ENCODE peak calls at places on chromosomes 6 and 20, in four cellular contexts. S, A, R and D are unnamed samples.

GRCh38 chr6:81969814-81970213 is 217.3 kb upstream of the TENT5A start:
- DNase-seq in S (no peak), A (no peak), R (no peak), D (no peak)

GRCh38 chr6:35385457-35386202 is 43.3 kb downstream of the PPARD start:
- DNase-seq in S (no peak), A (no peak), R (no peak), D (no peak)

GRCh38 chr6:131443514-131443913 is 129.5 kb upstream of the ARG1 start:
- DNase-seq in S (no peak), A (no peak), R (no peak), D (no peak)

GRCh38 chr6:75143186-75143585 is 62.7 kb downstream of the COL12A1 start:
- DNase-seq in S (no peak), A (no peak), R (no peak), D (no peak)

GRCh38 chr20:11890331-11891080 is 27.2 kb upstream of the BTBD3 start:
- DNase-seq in S (peak; percentile 78), A (peak; percentile 74), R (peak; percentile 61), D (peak; percentile 17)

GRCh38 chr20:38195041-38195504 is 30.0 kb upstream of the TGM2 start:
- DNase-seq in S (no peak), A (no peak), R (no peak), D (no peak)

GRCh38 chr6:155495011-155495768 is 39.6 kb upstream of the NOX3 start:
- DNase-seq in S (no peak), A (no peak), R (no peak), D (no peak)

GRCh38 chr6:56839533-56840183 is 115.2 kb upstream of the BEND6 start:
- DNase-seq in S (no peak), A (no peak), R (no peak), D (no peak)

GRCh38 chr6:159302196-159302595 is 133.0 kb downstream of the FNDC1 start:
- DNase-seq in S (no peak), A (no peak), R (no peak), D (no peak)

GRCh38 chr6:159306134-159306537 is 136.9 kb downstream of the FNDC1 start:
- DNase-seq in S (no peak), A (no peak), R (no peak), D (no peak)

GRCh38 chr6:159305159-159305558 is 136.0 kb downstream of the FNDC1 start:
- DNase-seq in S (no peak), A (no peak), R (no peak), D (no peak)

GRCh38 chr6:159303784-159304183 is 134.6 kb downstream of the FNDC1 start:
- DNase-seq in S (no peak), A (no peak), R (no peak), D (no peak)

GRCh38 chr6:159304641-159305040 is 135.4 kb downstream of the FNDC1 start:
- DNase-seq in S (no peak), A (no peak), R (no peak), D (no peak)
- TF ChIP-seq CTCF in S (no peak), A (no peak), R (no peak), D (no peak)

GRCh38 chr20:62330576-62331317 is 27.9 kb downstream of the ADRM1 start:
- DNase-seq in S (no peak), A (no peak), R (no peak), D (no peak)
- TF ChIP-seq CTCF in S (no peak), A (no peak), R (no peak), D (no peak)

DNA sequence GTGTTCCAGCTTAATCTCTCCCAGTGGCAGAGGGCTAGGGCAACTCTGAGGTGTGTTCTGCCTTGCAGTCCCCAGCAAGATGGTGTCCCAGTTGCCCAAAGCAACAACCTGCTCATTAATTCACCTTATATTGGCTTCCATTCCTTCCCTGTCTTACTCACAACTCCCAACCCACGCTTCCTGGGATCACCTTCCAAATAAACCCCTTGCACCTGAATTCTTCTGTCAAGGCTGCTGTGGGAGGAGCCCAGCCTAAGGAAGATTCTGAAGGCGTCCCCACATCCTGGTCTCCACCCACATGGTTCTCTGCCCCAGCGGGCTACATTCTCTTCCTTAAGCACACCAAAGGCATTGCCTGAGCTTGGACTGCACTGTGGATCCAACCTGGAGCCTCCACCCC is 116.6 kb upstream of the MAFB start:
- DNase-seq in S (no peak), A (no peak), R (no peak), D (no peak)
- TF ChIP-seq CTCF in S (no peak), A (no peak), R (no peak), D (no peak)

DNA sequence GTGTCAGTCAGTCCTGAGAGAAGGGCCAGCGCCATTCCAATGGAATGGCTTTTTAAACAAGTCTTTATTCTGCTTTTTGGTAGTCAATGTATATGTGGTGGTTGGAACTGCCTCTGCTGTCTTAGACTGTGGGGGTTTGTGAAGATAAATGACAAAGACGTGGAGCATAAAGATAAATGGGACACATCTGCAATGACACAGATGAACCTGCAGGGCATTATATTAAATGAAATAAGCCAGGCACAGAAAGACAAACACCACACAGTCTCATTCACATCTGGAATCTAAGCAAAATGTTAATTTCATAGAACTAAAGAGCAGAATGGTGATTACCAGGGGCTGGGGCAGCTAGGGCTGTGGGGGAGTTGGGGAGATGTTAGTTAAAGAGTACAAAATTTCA is 912.8 kb upstream of the MAN1A1 start:
- DNase-seq in S (no peak), A (no peak), R (no peak), D (no peak)
- TF ChIP-seq CTCF in S (peak; percentile 31), A (no peak), R (no peak), D (no peak)

GRCh38 chr6:138944412-138944811 is 43.6 kb downstream of the REPS1 start:
- DNase-seq in S (no peak), A (no peak), R (no peak), D (no peak)

GRCh38 chr6:138948028-138948427 is 40.0 kb downstream of the REPS1 start:
- DNase-seq in S (no peak), A (no peak), R (no peak), D (no peak)

GRCh38 chr6:138953451-138953850 is 34.6 kb downstream of the REPS1 start:
- DNase-seq in S (no peak), A (no peak), R (no peak), D (no peak)

GRCh38 chr6:138945354-138945753 is 42.7 kb downstream of the REPS1 start:
- DNase-seq in S (no peak), A (no peak), R (no peak), D (no peak)

DNA sequence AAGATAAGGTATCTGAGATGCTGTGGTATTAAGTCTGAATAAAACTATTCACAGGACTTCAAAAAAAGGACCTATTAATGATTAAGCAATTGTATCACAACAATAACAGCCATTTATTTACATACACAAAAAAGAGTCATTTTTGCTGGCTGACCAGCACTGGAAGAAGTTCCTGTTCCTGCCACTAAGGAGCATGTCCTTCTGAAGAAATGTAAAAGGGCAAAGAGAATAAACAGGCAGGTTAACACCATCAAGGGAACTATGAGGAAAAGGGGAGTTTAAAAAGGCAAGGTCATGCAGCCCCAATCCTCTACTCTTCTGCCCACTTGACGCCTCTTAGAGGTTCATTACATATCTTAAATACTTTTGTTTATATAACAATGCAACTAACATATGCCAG is 39.3 kb downstream of the REPS1 start:
- DNase-seq in S (no peak), A (no peak), R (no peak), D (no peak)
- TF ChIP-seq CTCF in S (peak; percentile 15), A (no peak), R (no peak), D (no peak)

DNA sequence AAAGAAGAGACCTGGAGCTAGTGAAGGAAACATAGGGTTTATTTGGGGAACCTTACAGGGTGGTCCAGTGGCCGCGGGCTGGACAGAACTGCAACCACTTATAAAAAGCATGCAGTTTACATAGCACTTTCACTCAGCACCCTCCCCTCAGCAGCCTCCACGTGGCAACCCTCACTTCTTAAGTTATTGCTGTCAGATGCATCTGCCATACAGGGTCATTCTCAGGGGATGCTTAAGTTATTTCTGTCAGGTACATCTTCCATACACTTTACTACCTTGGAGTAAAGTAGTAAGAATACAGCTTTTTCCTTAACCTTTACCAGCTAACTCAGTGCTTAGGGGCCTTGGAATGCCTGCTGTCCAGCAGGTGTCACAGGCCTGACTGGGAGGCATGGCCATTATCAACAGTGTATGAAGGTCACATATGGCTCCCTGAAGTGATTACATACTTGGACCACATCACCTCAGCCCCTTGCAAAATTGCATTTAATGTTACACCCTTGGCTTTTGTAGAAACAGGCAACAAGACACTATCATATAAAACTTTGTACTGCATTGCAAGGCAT is 2.0 kb upstream of the NOL7 start:
- DNase-seq in S (no peak), A (no peak), R (no peak), D (no peak)
- TF ChIP-seq CTCF in S (no peak), A (no peak), R (no peak), D (no peak)

DNA sequence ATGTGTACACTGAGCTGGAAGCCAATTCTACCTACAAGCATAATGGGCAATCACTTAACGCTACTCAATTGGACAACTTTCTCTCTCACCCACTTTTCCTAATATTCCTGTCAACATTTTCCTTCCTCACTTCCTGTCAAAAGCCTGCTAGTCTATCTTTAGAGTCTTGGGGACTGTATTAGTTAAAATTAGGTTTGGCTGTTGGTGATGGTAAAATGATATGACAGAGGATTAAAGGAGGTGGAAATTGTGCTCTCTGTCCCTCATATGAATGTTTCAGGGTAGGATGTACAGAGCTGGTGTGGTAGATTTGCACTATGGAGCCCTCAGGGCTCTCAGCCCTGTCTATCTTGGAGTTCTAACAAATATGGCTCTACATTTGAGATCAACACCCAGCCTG is 129.7 kb downstream of the CEP57L1 start:
- DNase-seq in S (no peak), A (no peak), R (no peak), D (no peak)
- TF ChIP-seq CTCF in S (no peak), A (no peak), R (peak; percentile 5), D (no peak)